ENCODE peak calls at places on chromosomes 13 and 19, in nine cellular contexts. E is prostate gland, T is breast epithelium, B is HCT116, K is sigmoid colon, A is stomach, P is K562, J is GM23338, N is endothelial cell of umbilical vein. I is an unnamed sample.

GRCh38 chr13:48194392-48194754 is 38.6 kb upstream of the ITM2B start:
- DNase-seq in E (no peak), T (no peak), B (no peak), K (no peak), A (no peak), P (no peak), J (no peak), N (no peak), I (no peak)

GRCh38 chr13:97257800-97258799 is 36.0 kb downstream of the MBNL2 start:
- DNase-seq in E (no peak), T (no peak), B (peak), K (peak), A (no peak), P (peak), J (peak), N (peak), I (peak)

GRCh38 chr13:57843555-57843954 is 212.0 kb downstream of the PCDH17 start:
- DNase-seq in E (no peak), T (no peak), B (no peak), K (no peak), A (no peak), P (no peak), J (no peak), N (no peak), I (no peak)

GRCh38 chr13:113211774-113212173 is 2.4 kb downstream of the CUL4A start:
- DNase-seq in E (no peak), T (no peak), B (no peak), K (no peak), A (no peak), P (no peak), J (peak), N (no peak), I (no peak)

GRCh38 chr13:45208132-45208531 is 7.3 kb upstream of the KCTD4 start:
- DNase-seq in E (no peak), T (no peak), B (no peak), K (no peak), A (no peak), P (no peak), J (no peak), N (no peak), I (no peak)

GRCh38 chr19:17041994-17042393 is 15.4 kb upstream of the CPAMD8 start:
- DNase-seq in E (no peak), T (no peak), B (no peak), K (no peak), A (no peak), P (no peak), J (no peak), N (peak), I (no peak)

GRCh38 chr13:76481738-76482137 is 404.5 kb downstream of the KCTD12 start:
- DNase-seq in E (no peak), T (no peak), B (no peak), K (no peak), A (no peak), P (no peak), J (no peak), N (no peak), I (no peak)

GRCh38 chr13:37816276-37816675 is 53.3 kb downstream of the TRPC4 start:
- DNase-seq in E (no peak), T (no peak), B (no peak), K (no peak), A (no peak), P (no peak), J (no peak), N (no peak), I (no peak)

GRCh38 chr19:52748336-52748950 is 13.6 kb upstream of the ZNF611 start:
- DNase-seq in E (peak), T (no peak), B (no peak), K (no peak), A (no peak), P (no peak), J (peak), N (peak), I (no peak)

GRCh38 chr19:43538922-43539321 is 5.9 kb downstream of the ZNF575 start:
- DNase-seq in E (no peak), T (no peak), B (no peak), K (no peak), A (no peak), P (no peak), J (no peak), N (no peak), I (no peak)

GRCh38 chr19:31676271-31677004 is 327.2 kb upstream of the TSHZ3 start:
- DNase-seq in E (no peak), T (no peak), B (no peak), K (no peak), A (no peak), P (peak), J (peak), N (no peak), I (no peak)

GRCh38 chr13:37833411-37833810 is 36.2 kb downstream of the TRPC4 start:
- DNase-seq in E (no peak), T (no peak), B (no peak), K (no peak), A (no peak), P (no peak), J (no peak), N (no peak), I (no peak)

GRCh38 chr13:20460744-20461143 is 64.9 kb downstream of the CRYL1 start:
- DNase-seq in E (no peak), T (no peak), B (no peak), K (no peak), A (no peak), P (no peak), J (peak), N (no peak), I (peak)

GRCh38 chr13:25819856-25820530 is 231.8 kb downstream of the SHISA2 start:
- DNase-seq in E (no peak), T (no peak), B (no peak), K (no peak), A (no peak), P (no peak), J (peak), N (no peak), I (no peak)

GRCh38 chr13:28843594-28843993 is 23.5 kb downstream of the MTUS2 start:
- DNase-seq in E (no peak), T (no peak), B (no peak), K (no peak), A (no peak), P (no peak), J (no peak), N (no peak), I (no peak)

GRCh38 chr19:10450853-10451609 is 30.7 kb downstream of the PDE4A start:
- DNase-seq in E (no peak), T (no peak), B (no peak), K (no peak), A (no peak), P (peak), J (peak), N (no peak), I (no peak)

GRCh38 chr13:109121826-109122225 is 492.4 kb downstream of the MYO16 start:
- DNase-seq in E (no peak), T (no peak), B (no peak), K (no peak), A (no peak), P (no peak), J (no peak), N (no peak), I (no peak)

GRCh38 chr13:26390203-26390602 is 136.3 kb downstream of the CDK8 start:
- DNase-seq in E (no peak), T (no peak), B (no peak), K (no peak), A (no peak), P (no peak), J (no peak), N (no peak), I (no peak)

GRCh38 chr19:42433503-42434260 is 6.5 kb upstream of the LIPE start:
- DNase-seq in E (no peak), T (peak), B (no peak), K (no peak), A (peak), P (peak), J (peak), N (peak), I (no peak)

GRCh38 chr19:4360641-4361151 is 17.3 kb downstream of the MPND start:
- DNase-seq in E (no peak), T (no peak), B (no peak), K (peak), A (no peak), P (no peak), J (no peak), N (no peak), I (no peak)

GRCh38 chr13:110070046-110070445 is 236.9 kb downstream of the COL4A1 start:
- DNase-seq in E (no peak), T (no peak), B (no peak), K (no peak), A (no peak), P (no peak), J (peak), N (no peak), I (no peak)

GRCh38 chr19:40059624-40060023 is 3.6 kb upstream of the ZNF780B start:
- DNase-seq in E (no peak), T (no peak), B (no peak), K (no peak), A (no peak), P (no peak), J (no peak), N (no peak), I (no peak)

GRCh38 chr19:49200238-49200862 is 42.8 kb downstream of the TRPM4 start:
- DNase-seq in E (no peak), T (no peak), B (no peak), K (no peak), A (no peak), P (peak), J (peak), N (no peak), I (no peak)

GRCh38 chr19:49194408-49194807 is 36.8 kb downstream of the TRPM4 start:
- DNase-seq in E (no peak), T (no peak), B (no peak), K (no peak), A (no peak), P (no peak), J (no peak), N (no peak), I (no peak)

GRCh38 chr19:49201042-49201441 is 43.5 kb downstream of the TRPM4 start:
- DNase-seq in E (peak), T (no peak), B (no peak), K (no peak), A (no peak), P (no peak), J (no peak), N (no peak), I (no peak)

GRCh38 chr19:49193822-49194394 is 36.3 kb downstream of the TRPM4 start:
- DNase-seq in E (no peak), T (no peak), B (no peak), K (no peak), A (no peak), P (no peak), J (no peak), N (no peak), I (no peak)

GRCh38 chr19:49196527-49197240 is 39.1 kb downstream of the TRPM4 start:
- DNase-seq in E (peak), T (no peak), B (no peak), K (peak), A (no peak), P (peak), J (peak), N (no peak), I (no peak)
- H3K27ac ChIP-seq in E (peak), T (peak), B (no peak), K (peak), A (no peak), P (no peak), J (no peak), N (no peak), I (peak)

GRCh38 chr19:7679771-7680605 is 645 bp upstream of the TRAPPC5 start:
- DNase-seq in E (no peak), T (no peak), B (no peak), K (no peak), A (no peak), P (no peak), J (peak), N (no peak), I (no peak)

GRCh38 chr19:7680606-7681335 is at the start of gene TRAPPC5:
- DNase-seq in E (peak), T (peak), B (peak), K (peak), A (peak), P (peak), J (peak), N (peak), I (no peak)

GRCh38 chr19:7679017-7679720 is 1.5 kb upstream of the TRAPPC5 start:
- DNase-seq in E (peak), T (no peak), B (no peak), K (no peak), A (no peak), P (peak), J (no peak), N (no peak), I (no peak)

GRCh38 chr19:7681336-7682174 is 922 bp downstream of the TRAPPC5 start:
- DNase-seq in E (peak), T (peak), B (peak), K (peak), A (peak), P (peak), J (peak), N (peak), I (no peak)

DNA sequence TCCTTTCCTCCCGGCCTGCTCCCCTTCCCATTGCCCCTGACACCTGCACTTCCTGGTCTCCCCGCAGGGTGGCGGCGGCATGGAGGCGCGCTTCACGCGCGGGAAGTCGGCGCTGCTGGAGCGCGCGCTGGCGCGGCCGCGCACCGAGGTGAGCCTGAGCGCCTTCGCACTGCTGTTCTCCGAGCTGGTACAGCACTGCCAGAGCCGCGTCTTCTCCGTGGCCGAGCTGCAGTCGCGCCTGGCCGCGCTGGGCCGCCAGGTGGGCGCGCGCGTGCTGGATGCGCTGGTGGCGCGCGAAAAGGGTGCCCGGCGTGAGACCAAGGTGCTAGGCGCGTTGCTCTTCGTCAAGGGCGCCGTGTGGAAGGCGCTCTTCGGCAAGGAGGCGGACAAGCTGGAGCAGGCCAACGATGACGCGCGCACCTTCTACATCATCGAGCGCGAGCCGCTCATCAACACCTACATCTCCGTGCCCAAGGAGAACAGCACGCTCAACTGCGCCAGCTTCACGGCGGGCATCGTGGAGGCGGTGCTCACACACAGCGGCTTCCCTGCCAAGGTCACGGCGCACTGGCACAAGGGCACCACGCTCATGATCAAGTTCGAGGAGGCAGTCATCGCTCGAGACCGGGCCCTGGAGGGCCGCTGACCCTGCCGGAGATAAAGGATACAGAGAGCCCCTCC is 1.7 kb downstream of the TRAPPC5 start:
- DNase-seq in E (no peak), T (no peak), B (no peak), K (no peak), A (no peak), P (no peak), J (peak), N (no peak), I (no peak)
- TF ChIP-seq CTCF in E (no peak), T (no peak), B (no peak), K (no peak), A (no peak), P (no peak), J (peak), N (no peak), I (no peak)

DNA sequence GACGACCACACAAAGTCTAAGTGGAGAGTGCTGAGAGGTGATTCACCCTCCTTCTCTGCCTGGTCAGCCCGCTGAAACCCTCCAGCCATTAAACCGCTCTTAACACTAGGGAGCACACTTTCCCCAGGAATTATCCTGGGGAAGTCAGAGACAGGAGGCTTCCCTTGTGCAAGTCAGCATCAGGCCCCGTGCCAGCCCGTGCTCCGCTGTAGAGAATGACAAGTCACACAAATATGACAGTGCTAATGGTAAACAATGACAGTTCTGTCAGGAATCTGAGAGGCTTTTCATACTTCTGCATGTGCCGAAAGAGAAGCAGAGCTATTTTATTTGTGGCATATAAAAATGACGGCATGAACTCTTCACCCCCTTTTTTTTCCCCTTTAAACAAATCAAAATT is 816.9 kb upstream of the SLC10A2 start:
- DNase-seq in E (peak), T (peak), B (peak), K (peak), A (peak), P (no peak), J (peak), N (peak), I (no peak)
- TF ChIP-seq POLR2AphosphoS5 in E (peak), T (peak), B (peak), K (peak), A (no peak), P (no peak), J (no peak), N (peak), I (no peak)

GRCh38 chr19:41219924-41220567 is 1.0 kb downstream of the AXL start:
- DNase-seq in E (no peak), T (no peak), B (no peak), K (peak), A (no peak), P (peak), J (peak), N (no peak), I (no peak)

GRCh38 chr19:41217741-41218140 is 1.3 kb upstream of the AXL start:
- DNase-seq in E (no peak), T (no peak), B (no peak), K (no peak), A (no peak), P (peak), J (no peak), N (no peak), I (no peak)

GRCh38 chr19:41221514-41222205 is 2.6 kb downstream of the AXL start:
- DNase-seq in E (no peak), T (no peak), B (no peak), K (no peak), A (no peak), P (no peak), J (no peak), N (no peak), I (no peak)

GRCh38 chr19:41218615-41219507 is at the start of gene AXL:
- DNase-seq in E (peak), T (peak), B (peak), K (peak), A (peak), P (peak), J (peak), N (peak), I (no peak)

DNA sequence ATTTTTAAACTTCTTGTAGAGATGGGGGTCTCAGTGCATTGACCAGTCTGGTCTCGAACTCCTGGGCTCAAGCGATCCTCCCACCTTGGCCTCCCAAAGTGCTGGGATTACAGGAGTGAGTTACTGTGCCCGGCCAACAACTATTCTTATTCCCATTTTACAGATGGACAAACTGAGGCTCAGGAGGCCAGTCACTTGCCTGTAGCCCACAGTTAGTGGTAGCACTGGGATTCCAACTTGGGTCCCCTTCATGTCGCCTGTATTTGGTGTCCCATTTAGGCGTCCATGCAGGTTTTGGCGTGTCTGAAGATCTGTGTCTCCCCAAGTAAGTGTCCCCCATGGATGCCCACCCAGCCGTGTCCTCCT is 791 bp upstream of the AXL start:
- DNase-seq in E (no peak), T (no peak), B (no peak), K (no peak), A (no peak), P (peak), J (no peak), N (no peak), I (no peak)
- H3K27ac ChIP-seq in E (peak), T (peak), B (peak), K (peak), A (no peak), P (no peak), J (peak), N (peak), I (peak)

DNA sequence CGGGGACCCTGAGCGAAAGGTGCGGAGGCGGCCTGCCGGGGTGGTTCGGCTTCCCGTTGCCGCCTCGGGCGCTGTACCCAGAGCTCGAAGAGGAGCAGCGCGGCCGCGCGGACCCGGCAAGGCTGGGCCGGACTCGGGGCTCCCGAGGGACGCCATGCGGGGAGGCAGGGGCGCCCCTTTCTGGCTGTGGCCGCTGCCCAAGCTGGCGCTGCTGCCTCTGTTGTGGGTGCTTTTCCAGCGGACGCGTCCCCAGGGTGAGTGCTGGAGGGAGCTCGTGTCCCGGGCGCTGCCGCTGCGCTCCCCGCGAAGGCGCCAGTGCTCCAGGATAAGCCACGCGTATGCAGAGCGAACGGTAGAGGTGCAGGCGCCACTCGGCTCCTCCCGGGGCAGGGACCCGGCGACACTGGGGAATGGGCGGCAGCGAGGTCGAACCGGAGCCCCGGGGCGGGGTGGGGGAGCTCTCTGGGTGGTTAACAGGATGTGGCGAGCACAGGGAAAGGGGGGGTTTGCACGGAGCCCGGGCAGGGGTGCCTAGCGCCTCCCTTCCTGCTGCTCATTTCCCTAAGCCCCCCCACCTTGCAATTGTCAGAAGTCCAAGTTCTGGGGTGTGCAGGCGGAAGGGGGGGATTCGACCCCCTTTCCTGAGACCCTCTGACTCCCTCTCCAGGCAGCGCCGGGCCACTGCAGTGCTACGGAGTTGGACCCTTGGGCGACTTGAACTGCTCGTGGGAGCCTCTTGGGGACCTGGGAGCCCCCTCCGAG is at the start of gene IL27RA:
- DNase-seq in E (peak), T (no peak), B (no peak), K (peak), A (peak), P (peak), J (peak), N (peak), I (no peak)
- TF ChIP-seq CTCF in E (peak), T (no peak), B (peak), K (peak), A (no peak), P (peak), J (peak), N (peak), I (no peak)

DNA sequence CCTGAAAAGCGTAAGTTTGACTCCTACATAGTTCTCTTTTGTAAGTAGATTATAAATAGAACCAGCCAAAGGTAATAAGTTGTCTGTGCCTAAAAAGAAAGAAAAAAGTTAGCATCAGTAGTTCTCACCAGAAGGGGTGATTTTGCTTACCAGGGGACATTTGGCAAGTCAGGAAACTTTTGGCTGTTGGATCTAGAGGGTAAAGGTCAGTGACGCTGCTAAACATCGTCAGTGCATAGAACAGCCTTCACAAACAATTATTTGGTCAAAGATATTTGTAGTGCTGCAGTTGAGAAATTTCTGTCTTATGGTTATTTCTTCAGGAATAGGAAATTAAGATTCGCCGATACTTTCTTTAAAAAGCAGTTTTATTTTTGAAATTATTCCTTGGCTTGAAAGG is 2.0 kb downstream of the USPL1 start:
- DNase-seq in E (no peak), T (no peak), B (no peak), K (no peak), A (no peak), P (no peak), J (no peak), N (peak), I (no peak)
- TF ChIP-seq POLR2AphosphoS5 in E (no peak), T (no peak), B (no peak), K (no peak), A (no peak), P (no peak), J (no peak), N (no peak), I (no peak)

GRCh38 chr19:29741226-29741625 is 26.2 kb upstream of the C19orf12 start:
- DNase-seq in E (no peak), T (no peak), B (no peak), K (no peak), A (no peak), P (no peak), J (no peak), N (no peak), I (no peak)
- H3K27ac ChIP-seq in E (no peak), T (no peak), B (no peak), K (no peak), A (no peak), P (no peak), J (no peak), N (no peak), I (no peak)

GRCh38 chr19:1768248-1768647 is 14.9 kb downstream of the ONECUT3 start:
- DNase-seq in E (no peak), T (no peak), B (no peak), K (no peak), A (no peak), P (peak), J (peak), N (no peak), I (no peak)
- TF ChIP-seq CTCF in E (no peak), T (no peak), B (peak), K (no peak), A (no peak), P (peak), J (peak), N (peak), I (no peak)